ENCODE peak calls at places on chromosomes 5 and 9, in seven cellular contexts. One of them, this sample, is unnamed.

GRCh38 chr9:101455656-101456235 is 20.2 kb upstream of the ALDOB start:
- DNase-seq in epithelial cell of esophagus: no peak
- DNase-seq in fibroblast of villous mesenchyme: peak
- DNase-seq in tibial artery: no peak
- DNase-seq in astrocyte of the cerebellum: no peak
- DNase-seq in IMR-90: peak
- DNase-seq in WERI-Rb-1: no peak
- DNase-seq in this sample: no peak

GRCh38 chr5:59608745-59609144 is 284.8 kb downstream of the PDE4D start:
- DNase-seq in fibroblast of villous mesenchyme: no peak
- DNase-seq in IMR-90: no peak
- DNase-seq in tibial artery: no peak
- DNase-seq in epithelial cell of esophagus: no peak
- DNase-seq in astrocyte of the cerebellum: no peak
- DNase-seq in WERI-Rb-1: no peak
- DNase-seq in this sample: peak

GRCh38 chr9:130199605-130200004 is 27.4 kb downstream of the NCS1 start:
- DNase-seq in astrocyte of the cerebellum: peak
- DNase-seq in IMR-90: peak
- DNase-seq in fibroblast of villous mesenchyme: no peak
- DNase-seq in epithelial cell of esophagus: peak
- DNase-seq in tibial artery: no peak
- DNase-seq in WERI-Rb-1: no peak
- DNase-seq in this sample: no peak

GRCh38 chr5:150163547-150164059 is 3.0 kb upstream of the CDX1 start:
- DNase-seq in WERI-Rb-1: no peak
- DNase-seq in epithelial cell of esophagus: no peak
- DNase-seq in astrocyte of the cerebellum: no peak
- DNase-seq in fibroblast of villous mesenchyme: no peak
- DNase-seq in tibial artery: peak
- DNase-seq in IMR-90: no peak
- DNase-seq in this sample: no peak

GRCh38 chr5:107217721-107218130 is 453.0 kb downstream of the EFNA5 start:
- DNase-seq in WERI-Rb-1: no peak
- DNase-seq in tibial artery: peak
- DNase-seq in fibroblast of villous mesenchyme: no peak
- DNase-seq in epithelial cell of esophagus: peak
- DNase-seq in astrocyte of the cerebellum: no peak
- DNase-seq in IMR-90: no peak
- DNase-seq in this sample: no peak

GRCh38 chr5:21802869-21803490 is 1050.2 kb downstream of the CDH12 start:
- DNase-seq in astrocyte of the cerebellum: no peak
- DNase-seq in fibroblast of villous mesenchyme: peak
- DNase-seq in tibial artery: no peak
- DNase-seq in WERI-Rb-1: no peak
- DNase-seq in IMR-90: peak
- DNase-seq in epithelial cell of esophagus: peak
- DNase-seq in this sample: no peak

GRCh38 chr5:158701406-158702177 is 398.1 kb downstream of the EBF1 start:
- DNase-seq in WERI-Rb-1: no peak
- DNase-seq in astrocyte of the cerebellum: no peak
- DNase-seq in tibial artery: peak
- DNase-seq in fibroblast of villous mesenchyme: peak
- DNase-seq in IMR-90: no peak
- DNase-seq in epithelial cell of esophagus: peak
- DNase-seq in this sample: no peak

GRCh38 chr9:114091711-114092110 is 7.4 kb downstream of the KIF12 start:
- DNase-seq in astrocyte of the cerebellum: no peak
- DNase-seq in WERI-Rb-1: no peak
- DNase-seq in fibroblast of villous mesenchyme: no peak
- DNase-seq in tibial artery: no peak
- DNase-seq in epithelial cell of esophagus: no peak
- DNase-seq in IMR-90: no peak
- DNase-seq in this sample: no peak

GRCh38 chr5:1667648-1668140 is 131.9 kb downstream of the MRPL36 start:
- DNase-seq in WERI-Rb-1: no peak
- DNase-seq in astrocyte of the cerebellum: no peak
- DNase-seq in IMR-90: no peak
- DNase-seq in tibial artery: peak
- DNase-seq in epithelial cell of esophagus: no peak
- DNase-seq in fibroblast of villous mesenchyme: no peak
- DNase-seq in this sample: no peak

GRCh38 chr5:136056336-136056735 is 27.5 kb downstream of the TGFBI start:
- DNase-seq in fibroblast of villous mesenchyme: no peak
- DNase-seq in astrocyte of the cerebellum: no peak
- DNase-seq in IMR-90: no peak
- DNase-seq in WERI-Rb-1: no peak
- DNase-seq in epithelial cell of esophagus: no peak
- DNase-seq in tibial artery: no peak
- DNase-seq in this sample: no peak

GRCh38 chr9:138021251-138022056 is 143.9 kb downstream of the CACNA1B start:
- DNase-seq in epithelial cell of esophagus: no peak
- DNase-seq in fibroblast of villous mesenchyme: no peak
- DNase-seq in astrocyte of the cerebellum: no peak
- DNase-seq in WERI-Rb-1: no peak
- DNase-seq in tibial artery: no peak
- DNase-seq in IMR-90: no peak
- DNase-seq in this sample: no peak

GRCh38 chr9:138020795-138021182 is 143.2 kb downstream of the CACNA1B start:
- DNase-seq in epithelial cell of esophagus: no peak
- DNase-seq in WERI-Rb-1: no peak
- DNase-seq in astrocyte of the cerebellum: no peak
- DNase-seq in tibial artery: no peak
- DNase-seq in IMR-90: no peak
- DNase-seq in fibroblast of villous mesenchyme: no peak
- DNase-seq in this sample: no peak

GRCh38 chr9:138023394-138024124 is 146.0 kb downstream of the CACNA1B start:
- DNase-seq in epithelial cell of esophagus: no peak
- DNase-seq in WERI-Rb-1: no peak
- DNase-seq in astrocyte of the cerebellum: no peak
- DNase-seq in IMR-90: no peak
- DNase-seq in fibroblast of villous mesenchyme: no peak
- DNase-seq in tibial artery: peak
- DNase-seq in this sample: no peak

GRCh38 chr9:138022756-138023393 is 145.3 kb downstream of the CACNA1B start:
- DNase-seq in IMR-90: no peak
- DNase-seq in tibial artery: peak
- DNase-seq in fibroblast of villous mesenchyme: no peak
- DNase-seq in epithelial cell of esophagus: no peak
- DNase-seq in WERI-Rb-1: no peak
- DNase-seq in astrocyte of the cerebellum: no peak
- DNase-seq in this sample: no peak

GRCh38 chr9:138022121-138022741 is 144.6 kb downstream of the CACNA1B start:
- DNase-seq in IMR-90: no peak
- DNase-seq in fibroblast of villous mesenchyme: no peak
- DNase-seq in epithelial cell of esophagus: no peak
- DNase-seq in tibial artery: no peak
- DNase-seq in astrocyte of the cerebellum: no peak
- DNase-seq in WERI-Rb-1: no peak
- DNase-seq in this sample: peak
- TF ChIP-seq CTCF in IMR-90: no peak
- TF ChIP-seq CTCF in fibroblast of villous mesenchyme: peak
- TF ChIP-seq CTCF in epithelial cell of esophagus: peak
- TF ChIP-seq CTCF in tibial artery: no peak
- TF ChIP-seq CTCF in astrocyte of the cerebellum: no peak
- TF ChIP-seq CTCF in WERI-Rb-1: no peak
- TF ChIP-seq CTCF in this sample: peak

GRCh38 chr5:90824436-90824835 is 265.8 kb downstream of the ADGRV1 start:
- DNase-seq in tibial artery: no peak
- DNase-seq in fibroblast of villous mesenchyme: no peak
- DNase-seq in WERI-Rb-1: no peak
- DNase-seq in IMR-90: no peak
- DNase-seq in astrocyte of the cerebellum: no peak
- DNase-seq in epithelial cell of esophagus: no peak
- DNase-seq in this sample: no peak
- TF ChIP-seq CTCF in tibial artery: no peak
- TF ChIP-seq CTCF in fibroblast of villous mesenchyme: no peak
- TF ChIP-seq CTCF in WERI-Rb-1: no peak
- TF ChIP-seq CTCF in IMR-90: no peak
- TF ChIP-seq CTCF in astrocyte of the cerebellum: no peak
- TF ChIP-seq CTCF in epithelial cell of esophagus: no peak
- TF ChIP-seq CTCF in this sample: no peak

GRCh38 chr5:90586469-90586868 is 27.9 kb downstream of the ADGRV1 start:
- DNase-seq in tibial artery: no peak
- DNase-seq in epithelial cell of esophagus: no peak
- DNase-seq in fibroblast of villous mesenchyme: no peak
- DNase-seq in IMR-90: no peak
- DNase-seq in WERI-Rb-1: no peak
- DNase-seq in astrocyte of the cerebellum: no peak
- DNase-seq in this sample: no peak
- TF ChIP-seq CTCF in tibial artery: no peak
- TF ChIP-seq CTCF in epithelial cell of esophagus: no peak
- TF ChIP-seq CTCF in fibroblast of villous mesenchyme: no peak
- TF ChIP-seq CTCF in IMR-90: no peak
- TF ChIP-seq CTCF in WERI-Rb-1: no peak
- TF ChIP-seq CTCF in astrocyte of the cerebellum: no peak
- TF ChIP-seq CTCF in this sample: no peak

GRCh38 chr9:105860526-105860925 is 166.2 kb downstream of the TMEM38B start:
- DNase-seq in fibroblast of villous mesenchyme: no peak
- DNase-seq in astrocyte of the cerebellum: no peak
- DNase-seq in epithelial cell of esophagus: no peak
- DNase-seq in tibial artery: no peak
- DNase-seq in WERI-Rb-1: no peak
- DNase-seq in IMR-90: no peak
- DNase-seq in this sample: no peak

GRCh38 chr9:105858877-105859276 is 164.5 kb downstream of the TMEM38B start:
- DNase-seq in epithelial cell of esophagus: no peak
- DNase-seq in tibial artery: no peak
- DNase-seq in astrocyte of the cerebellum: no peak
- DNase-seq in IMR-90: no peak
- DNase-seq in WERI-Rb-1: no peak
- DNase-seq in fibroblast of villous mesenchyme: no peak
- DNase-seq in this sample: peak

GRCh38 chr9:105862002-105862401 is 167.7 kb downstream of the TMEM38B start:
- DNase-seq in WERI-Rb-1: no peak
- DNase-seq in epithelial cell of esophagus: no peak
- DNase-seq in fibroblast of villous mesenchyme: no peak
- DNase-seq in astrocyte of the cerebellum: no peak
- DNase-seq in IMR-90: no peak
- DNase-seq in tibial artery: no peak
- DNase-seq in this sample: no peak

GRCh38 chr9:105858284-105858683 is 163.9 kb downstream of the TMEM38B start:
- DNase-seq in fibroblast of villous mesenchyme: no peak
- DNase-seq in IMR-90: no peak
- DNase-seq in tibial artery: no peak
- DNase-seq in epithelial cell of esophagus: no peak
- DNase-seq in WERI-Rb-1: no peak
- DNase-seq in astrocyte of the cerebellum: no peak
- DNase-seq in this sample: peak

GRCh38 chr9:105859428-105860091 is 165.2 kb downstream of the TMEM38B start:
- DNase-seq in IMR-90: no peak
- DNase-seq in fibroblast of villous mesenchyme: no peak
- DNase-seq in WERI-Rb-1: no peak
- DNase-seq in epithelial cell of esophagus: no peak
- DNase-seq in tibial artery: no peak
- DNase-seq in astrocyte of the cerebellum: no peak
- DNase-seq in this sample: no peak
- TF ChIP-seq CTCF in IMR-90: no peak
- TF ChIP-seq CTCF in fibroblast of villous mesenchyme: no peak
- TF ChIP-seq CTCF in WERI-Rb-1: no peak
- TF ChIP-seq CTCF in epithelial cell of esophagus: no peak
- TF ChIP-seq CTCF in tibial artery: no peak
- TF ChIP-seq CTCF in astrocyte of the cerebellum: no peak
- TF ChIP-seq CTCF in this sample: peak

GRCh38 chr9:83656952-83657351 is 34.0 kb downstream of the IDNK start:
- DNase-seq in epithelial cell of esophagus: no peak
- DNase-seq in IMR-90: no peak
- DNase-seq in tibial artery: no peak
- DNase-seq in astrocyte of the cerebellum: no peak
- DNase-seq in WERI-Rb-1: no peak
- DNase-seq in fibroblast of villous mesenchyme: no peak
- DNase-seq in this sample: no peak

GRCh38 chr9:83665576-83666200 is 42.1 kb downstream of the UBQLN1 start:
- DNase-seq in astrocyte of the cerebellum: no peak
- DNase-seq in fibroblast of villous mesenchyme: no peak
- DNase-seq in WERI-Rb-1: no peak
- DNase-seq in tibial artery: no peak
- DNase-seq in epithelial cell of esophagus: no peak
- DNase-seq in IMR-90: no peak
- DNase-seq in this sample: no peak

GRCh38 chr9:83662933-83663332 is 40.0 kb downstream of the IDNK start:
- DNase-seq in fibroblast of villous mesenchyme: no peak
- DNase-seq in WERI-Rb-1: no peak
- DNase-seq in IMR-90: no peak
- DNase-seq in tibial artery: no peak
- DNase-seq in astrocyte of the cerebellum: no peak
- DNase-seq in epithelial cell of esophagus: no peak
- DNase-seq in this sample: no peak
- TF ChIP-seq CTCF in fibroblast of villous mesenchyme: no peak
- TF ChIP-seq CTCF in WERI-Rb-1: no peak
- TF ChIP-seq CTCF in IMR-90: no peak
- TF ChIP-seq CTCF in tibial artery: no peak
- TF ChIP-seq CTCF in astrocyte of the cerebellum: no peak
- TF ChIP-seq CTCF in epithelial cell of esophagus: no peak
- TF ChIP-seq CTCF in this sample: no peak

DNA sequence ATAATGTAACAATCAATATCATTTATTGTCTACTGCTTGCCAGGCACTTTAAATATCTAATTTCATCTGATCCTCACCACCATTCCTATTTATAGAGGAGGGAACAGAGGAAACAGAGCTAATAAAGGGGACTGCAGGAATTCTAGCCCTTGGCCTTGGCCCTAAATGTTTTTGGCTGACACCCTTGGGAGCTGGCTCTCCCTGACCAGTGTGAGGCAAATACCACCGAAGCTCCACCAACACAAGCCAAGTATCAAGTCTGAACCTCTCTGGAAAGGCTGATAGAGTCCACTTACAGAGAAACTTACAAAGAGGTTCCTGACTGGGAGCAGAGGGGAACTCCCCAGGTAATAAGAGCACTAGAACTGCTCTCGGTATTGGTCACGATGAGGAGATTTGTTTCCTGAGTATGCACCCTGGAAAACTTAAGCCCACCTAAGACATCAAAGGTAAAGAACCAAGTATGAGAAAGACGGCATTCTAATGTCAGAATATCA is 243.1 kb upstream of the PANK3 start:
- DNase-seq in fibroblast of villous mesenchyme: no peak
- DNase-seq in epithelial cell of esophagus: no peak
- DNase-seq in tibial artery: no peak
- DNase-seq in WERI-Rb-1: no peak
- DNase-seq in IMR-90: no peak
- DNase-seq in astrocyte of the cerebellum: no peak
- DNase-seq in this sample: no peak
- TF ChIP-seq CTCF in fibroblast of villous mesenchyme: no peak
- TF ChIP-seq CTCF in epithelial cell of esophagus: no peak
- TF ChIP-seq CTCF in tibial artery: no peak
- TF ChIP-seq CTCF in WERI-Rb-1: no peak
- TF ChIP-seq CTCF in IMR-90: no peak
- TF ChIP-seq CTCF in astrocyte of the cerebellum: no peak
- TF ChIP-seq CTCF in this sample: no peak

This sample was measured in activated CD8-positive, alpha-beta T cell treated with anti-CD3 and anti-CD28 coated beads for 36 hours.